ENCODE peak calls at places on chromosomes 3 and 15, in six cellular contexts. X is sciatic nerve; V is cardiac fibroblast; W is nucleus accumbens; A is ELR; O is stimulated activated CD8-positive, alpha-beta memory T cell treated with anti-CD3 and anti-CD28 coated beads, Interleukin-12 subunit alpha, Interleukin-12 subunit beta, amount 100 ng/mL, for 1 hour. U is an unnamed sample.

GRCh38 chr3:87580782-87581181 is 304.4 kb upstream of the POU1F1 start:
- DNase-seq in X (no peak), V (no peak), W (no peak), A (no peak), O (no peak), U (no peak)

GRCh38 chr3:114596147-114596546 is 302.3 kb downstream of the TIGIT start:
- DNase-seq in X (no peak), V (no peak), W (no peak), A (no peak), O (no peak), U (no peak)

GRCh38 chr3:29297998-29298397 is 17.1 kb downstream of the RBMS3 start:
- DNase-seq in X (no peak), V (no peak), W (no peak), A (no peak), O (no peak), U (no peak)

GRCh38 chr15:61987824-61988223 is 72.4 kb downstream of the VPS13C start:
- DNase-seq in X (no peak), V (no peak), W (no peak), A (no peak), O (no peak), U (no peak)

GRCh38 chr3:8576841-8577553 is 67.6 kb downstream of the SSUH2 start:
- DNase-seq in X (no peak), V (peak), W (no peak), A (peak), O (no peak), U (no peak)

GRCh38 chr3:63613561-63613960 is 38.9 kb upstream of the SNTN start:
- DNase-seq in X (no peak), V (peak), W (no peak), A (no peak), O (no peak), U (no peak)

GRCh38 chr3:134476306-134476705 is 9.5 kb downstream of the ANAPC13 start:
- DNase-seq in X (no peak), V (no peak), W (no peak), A (peak), O (no peak), U (no peak)

GRCh38 chr15:64749999-64750657 is 25.3 kb downstream of the RBPMS2 start:
- DNase-seq in X (no peak), V (peak), W (no peak), A (peak), O (no peak), U (no peak)

GRCh38 chr15:84878504-84878903 is 6.0 kb upstream of the SLC28A1 start:
- DNase-seq in X (peak), V (peak), W (peak), A (peak), O (peak), U (peak)

GRCh38 chr15:77506311-77507150 is 85.8 kb downstream of the HMG20A start:
- DNase-seq in X (peak), V (peak), W (peak), A (no peak), O (no peak), U (no peak)

GRCh38 chr3:12759097-12759679 is at the start of gene TMEM40:
- DNase-seq in X (no peak), V (no peak), W (no peak), A (peak), O (no peak), U (no peak)

GRCh38 chr15:100918690-100919480 is at the start of gene LRRK1:
- DNase-seq in X (peak), V (peak), W (no peak), A (peak), O (no peak), U (peak)

U was measured in KG1.